ENCODE peak calls at places on chromosome X, in ten cellular contexts. One of them, this sample, is unnamed. For H3K36me3, the result is how much of the 10 kb centered on the place peaks cover.

GRCh38 chrX:143754183-143754582 is 33.6 kb upstream of the SPANXN2 start:
- DNase-seq in tibial artery: no peak
- DNase-seq in MM.1S: no peak
- DNase-seq in GM23248: no peak
- DNase-seq in CD8-positive, alpha-beta T cell: no peak
- DNase-seq in aorta: no peak
- DNase-seq in CD4-positive, alpha-beta memory T cell: no peak
- DNase-seq in mammary epithelial cell: peak
- DNase-seq in endothelial cell of umbilical vein: no peak
- DNase-seq in heart right ventricle: no peak
- DNase-seq in this sample: no peak

GRCh38 chrX:64698317-64698716 is 277.9 kb downstream of the ZC4H2 start:
- DNase-seq in tibial artery: no peak
- DNase-seq in MM.1S: no peak
- DNase-seq in GM23248: no peak
- DNase-seq in CD8-positive, alpha-beta T cell: no peak
- DNase-seq in aorta: no peak
- DNase-seq in CD4-positive, alpha-beta memory T cell: no peak
- DNase-seq in mammary epithelial cell: no peak
- DNase-seq in endothelial cell of umbilical vein: no peak
- DNase-seq in heart right ventricle: no peak
- DNase-seq in this sample: no peak

GRCh38 chrX:317424-318067 is 1.1 kb downstream of the GTPBP6 start:
- DNase-seq in tibial artery: no peak
- DNase-seq in MM.1S: no peak
- DNase-seq in GM23248: peak
- DNase-seq in CD8-positive, alpha-beta T cell: no peak
- DNase-seq in aorta: no peak
- DNase-seq in CD4-positive, alpha-beta memory T cell: no peak
- DNase-seq in mammary epithelial cell: no peak
- DNase-seq in endothelial cell of umbilical vein: no peak
- DNase-seq in heart right ventricle: no peak
- DNase-seq in this sample: no peak

GRCh38 chrX:350148-350533 is 31.5 kb upstream of the GTPBP6 start:
- DNase-seq in tibial artery: no peak
- DNase-seq in MM.1S: no peak
- DNase-seq in GM23248: no peak
- DNase-seq in CD8-positive, alpha-beta T cell: no peak
- DNase-seq in aorta: peak
- DNase-seq in CD4-positive, alpha-beta memory T cell: no peak
- DNase-seq in mammary epithelial cell: no peak
- DNase-seq in endothelial cell of umbilical vein: no peak
- DNase-seq in heart right ventricle: no peak
- DNase-seq in this sample: peak

GRCh38 chrX:110180928-110181310 is 137.0 kb downstream of the AMMECR1 start:
- DNase-seq in tibial artery: no peak
- DNase-seq in MM.1S: no peak
- DNase-seq in GM23248: peak
- DNase-seq in CD8-positive, alpha-beta T cell: no peak
- DNase-seq in aorta: no peak
- DNase-seq in CD4-positive, alpha-beta memory T cell: no peak
- DNase-seq in mammary epithelial cell: peak
- DNase-seq in endothelial cell of umbilical vein: no peak
- DNase-seq in heart right ventricle: no peak
- DNase-seq in this sample: no peak

GRCh38 chrX:115650916-115651315 is 89.9 kb downstream of the PLS3 start:
- DNase-seq in tibial artery: no peak
- DNase-seq in MM.1S: peak
- DNase-seq in GM23248: peak
- DNase-seq in CD8-positive, alpha-beta T cell: no peak
- DNase-seq in aorta: no peak
- DNase-seq in CD4-positive, alpha-beta memory T cell: no peak
- DNase-seq in mammary epithelial cell: peak
- DNase-seq in endothelial cell of umbilical vein: peak
- DNase-seq in heart right ventricle: no peak
- DNase-seq in this sample: no peak

GRCh38 chrX:72621619-72622485 is 49.2 kb upstream of the HDAC8 start:
- DNase-seq in tibial artery: no peak
- DNase-seq in MM.1S: no peak
- DNase-seq in GM23248: peak
- DNase-seq in CD8-positive, alpha-beta T cell: no peak
- DNase-seq in aorta: no peak
- DNase-seq in CD4-positive, alpha-beta memory T cell: no peak
- DNase-seq in mammary epithelial cell: peak
- DNase-seq in endothelial cell of umbilical vein: peak
- DNase-seq in heart right ventricle: no peak
- DNase-seq in this sample: no peak

GRCh38 chrX:2679534-2680485 is 11.3 kb upstream of the CD99 start:
- DNase-seq in tibial artery: no peak
- DNase-seq in MM.1S: no peak
- DNase-seq in GM23248: no peak
- DNase-seq in CD8-positive, alpha-beta T cell: no peak
- DNase-seq in aorta: no peak
- DNase-seq in CD4-positive, alpha-beta memory T cell: no peak
- DNase-seq in mammary epithelial cell: no peak
- DNase-seq in endothelial cell of umbilical vein: peak
- DNase-seq in heart right ventricle: no peak
- DNase-seq in this sample: no peak

GRCh38 chrX:20266810-20267598 is at the start of gene RPS6KA3:
- DNase-seq in tibial artery: peak
- DNase-seq in MM.1S: peak
- DNase-seq in GM23248: peak
- DNase-seq in CD8-positive, alpha-beta T cell: peak
- DNase-seq in aorta: peak
- DNase-seq in CD4-positive, alpha-beta memory T cell: peak
- DNase-seq in mammary epithelial cell: peak
- DNase-seq in endothelial cell of umbilical vein: peak
- DNase-seq in heart right ventricle: peak
- DNase-seq in this sample: peak

GRCh38 chrX:20265726-20266681 is 705 bp downstream of the RPS6KA3 start:
- DNase-seq in tibial artery: peak
- DNase-seq in MM.1S: peak
- DNase-seq in GM23248: peak
- DNase-seq in CD8-positive, alpha-beta T cell: peak
- DNase-seq in aorta: peak
- DNase-seq in CD4-positive, alpha-beta memory T cell: peak
- DNase-seq in mammary epithelial cell: peak
- DNase-seq in endothelial cell of umbilical vein: peak
- DNase-seq in heart right ventricle: peak
- DNase-seq in this sample: peak

GRCh38 chrX:20267599-20267923 is 852 bp upstream of the RPS6KA3 start:
- DNase-seq in tibial artery: no peak
- DNase-seq in MM.1S: no peak
- DNase-seq in GM23248: peak
- DNase-seq in CD8-positive, alpha-beta T cell: no peak
- DNase-seq in aorta: no peak
- DNase-seq in CD4-positive, alpha-beta memory T cell: no peak
- DNase-seq in mammary epithelial cell: no peak
- DNase-seq in endothelial cell of umbilical vein: peak
- DNase-seq in heart right ventricle: no peak
- DNase-seq in this sample: no peak

GRCh38 chrX:20269848-20270556 is 3.3 kb upstream of the RPS6KA3 start:
- DNase-seq in tibial artery: no peak
- DNase-seq in MM.1S: no peak
- DNase-seq in GM23248: no peak
- DNase-seq in CD8-positive, alpha-beta T cell: no peak
- DNase-seq in aorta: no peak
- DNase-seq in CD4-positive, alpha-beta memory T cell: no peak
- DNase-seq in mammary epithelial cell: no peak
- DNase-seq in endothelial cell of umbilical vein: no peak
- DNase-seq in heart right ventricle: no peak
- DNase-seq in this sample: no peak

GRCh38 chrX:20267924-20268701 is 1.4 kb upstream of the RPS6KA3 start:
- DNase-seq in tibial artery: peak
- DNase-seq in MM.1S: no peak
- DNase-seq in GM23248: no peak
- DNase-seq in CD8-positive, alpha-beta T cell: peak
- DNase-seq in aorta: peak
- DNase-seq in CD4-positive, alpha-beta memory T cell: peak
- DNase-seq in mammary epithelial cell: no peak
- DNase-seq in endothelial cell of umbilical vein: peak
- DNase-seq in heart right ventricle: peak
- DNase-seq in this sample: peak
- H3K4me3 ChIP-seq in tibial artery: peak
- H3K4me3 ChIP-seq in MM.1S: peak
- H3K4me3 ChIP-seq in GM23248: peak
- H3K4me3 ChIP-seq in CD8-positive, alpha-beta T cell: no peak
- H3K4me3 ChIP-seq in aorta: no peak
- H3K4me3 ChIP-seq in CD4-positive, alpha-beta memory T cell: no peak
- H3K4me3 ChIP-seq in mammary epithelial cell: peak
- H3K4me3 ChIP-seq in endothelial cell of umbilical vein: peak
- H3K4me3 ChIP-seq in heart right ventricle: peak
- H3K4me3 ChIP-seq in this sample: peak

GRCh38 chrX:153700967-153701366 is 13.2 kb downstream of the SLC6A8 start:
- DNase-seq in tibial artery: no peak
- DNase-seq in MM.1S: no peak
- DNase-seq in GM23248: no peak
- DNase-seq in CD8-positive, alpha-beta T cell: no peak
- DNase-seq in aorta: no peak
- DNase-seq in CD4-positive, alpha-beta memory T cell: no peak
- DNase-seq in mammary epithelial cell: no peak
- DNase-seq in endothelial cell of umbilical vein: no peak
- DNase-seq in heart right ventricle: no peak
- DNase-seq in this sample: no peak

GRCh38 chrX:153703036-153703370 is 15.3 kb downstream of the SLC6A8 start:
- DNase-seq in tibial artery: no peak
- DNase-seq in MM.1S: no peak
- DNase-seq in GM23248: no peak
- DNase-seq in CD8-positive, alpha-beta T cell: no peak
- DNase-seq in aorta: no peak
- DNase-seq in CD4-positive, alpha-beta memory T cell: no peak
- DNase-seq in mammary epithelial cell: no peak
- DNase-seq in endothelial cell of umbilical vein: no peak
- DNase-seq in heart right ventricle: peak
- DNase-seq in this sample: peak

GRCh38 chrX:153702350-153703035 is 14.8 kb downstream of the SLC6A8 start:
- DNase-seq in tibial artery: no peak
- DNase-seq in MM.1S: no peak
- DNase-seq in GM23248: no peak
- DNase-seq in CD8-positive, alpha-beta T cell: no peak
- DNase-seq in aorta: no peak
- DNase-seq in CD4-positive, alpha-beta memory T cell: no peak
- DNase-seq in mammary epithelial cell: no peak
- DNase-seq in endothelial cell of umbilical vein: peak
- DNase-seq in heart right ventricle: no peak
- DNase-seq in this sample: no peak

GRCh38 chrX:153700376-153700945 is 12.7 kb downstream of the SLC6A8 start:
- DNase-seq in tibial artery: no peak
- DNase-seq in MM.1S: no peak
- DNase-seq in GM23248: no peak
- DNase-seq in CD8-positive, alpha-beta T cell: no peak
- DNase-seq in aorta: no peak
- DNase-seq in CD4-positive, alpha-beta memory T cell: no peak
- DNase-seq in mammary epithelial cell: no peak
- DNase-seq in endothelial cell of umbilical vein: no peak
- DNase-seq in heart right ventricle: no peak
- DNase-seq in this sample: peak

DNA sequence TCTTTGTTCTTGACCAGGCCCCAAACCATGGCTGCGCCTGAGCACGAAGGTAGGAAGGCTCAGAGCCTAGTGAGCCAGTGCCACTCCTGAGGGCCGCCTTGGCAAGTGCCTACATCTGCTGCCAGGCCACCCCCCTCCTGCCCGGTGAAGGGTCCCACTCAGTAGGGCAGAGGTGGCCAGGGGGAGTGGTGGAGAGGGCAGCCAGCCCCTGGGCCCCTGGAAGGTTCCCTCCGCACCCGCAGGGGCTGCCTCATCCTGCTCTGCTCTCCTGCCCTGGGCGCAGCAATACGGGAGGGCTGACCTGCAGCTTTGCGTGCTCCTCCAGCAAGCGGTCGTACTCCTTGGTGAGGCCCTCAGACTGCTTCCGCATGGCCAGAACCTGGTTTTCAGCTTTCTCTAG is 14.0 kb downstream of the SLC6A8 start:
- DNase-seq in tibial artery: no peak
- DNase-seq in MM.1S: no peak
- DNase-seq in GM23248: no peak
- DNase-seq in CD8-positive, alpha-beta T cell: no peak
- DNase-seq in aorta: no peak
- DNase-seq in CD4-positive, alpha-beta memory T cell: no peak
- DNase-seq in mammary epithelial cell: no peak
- DNase-seq in endothelial cell of umbilical vein: no peak
- DNase-seq in heart right ventricle: no peak
- DNase-seq in this sample: no peak
- H3K36me3 ChIP-seq in tibial artery: under half
- H3K36me3 ChIP-seq in MM.1S: under half
- H3K36me3 ChIP-seq in GM23248: under half
- H3K36me3 ChIP-seq in CD8-positive, alpha-beta T cell: under half
- H3K36me3 ChIP-seq in aorta: under half
- H3K36me3 ChIP-seq in CD4-positive, alpha-beta memory T cell: under half
- H3K36me3 ChIP-seq in mammary epithelial cell: under half
- H3K36me3 ChIP-seq in endothelial cell of umbilical vein: under half
- H3K36me3 ChIP-seq in heart right ventricle: under half
- H3K36me3 ChIP-seq in this sample: under half

GRCh38 chrX:139202742-139203410 is 327.7 kb upstream of the F9 start:
- DNase-seq in tibial artery: no peak
- DNase-seq in MM.1S: no peak
- DNase-seq in GM23248: peak
- DNase-seq in CD8-positive, alpha-beta T cell: no peak
- DNase-seq in aorta: no peak
- DNase-seq in CD4-positive, alpha-beta memory T cell: no peak
- DNase-seq in mammary epithelial cell: no peak
- DNase-seq in endothelial cell of umbilical vein: no peak
- DNase-seq in heart right ventricle: no peak
- DNase-seq in this sample: no peak

GRCh38 chrX:139200793-139201192 is 329.7 kb upstream of the F9 start:
- DNase-seq in tibial artery: no peak
- DNase-seq in MM.1S: no peak
- DNase-seq in GM23248: peak
- DNase-seq in CD8-positive, alpha-beta T cell: no peak
- DNase-seq in aorta: no peak
- DNase-seq in CD4-positive, alpha-beta memory T cell: no peak
- DNase-seq in mammary epithelial cell: no peak
- DNase-seq in endothelial cell of umbilical vein: no peak
- DNase-seq in heart right ventricle: no peak
- DNase-seq in this sample: no peak

GRCh38 chrX:139199945-139200344 is 330.6 kb upstream of the F9 start:
- DNase-seq in tibial artery: no peak
- DNase-seq in MM.1S: no peak
- DNase-seq in GM23248: no peak
- DNase-seq in CD8-positive, alpha-beta T cell: no peak
- DNase-seq in aorta: no peak
- DNase-seq in CD4-positive, alpha-beta memory T cell: no peak
- DNase-seq in mammary epithelial cell: no peak
- DNase-seq in endothelial cell of umbilical vein: no peak
- DNase-seq in heart right ventricle: no peak
- DNase-seq in this sample: no peak

GRCh38 chrX:139200346-139200745 is 330.2 kb upstream of the F9 start:
- DNase-seq in tibial artery: no peak
- DNase-seq in MM.1S: no peak
- DNase-seq in GM23248: no peak
- DNase-seq in CD8-positive, alpha-beta T cell: no peak
- DNase-seq in aorta: no peak
- DNase-seq in CD4-positive, alpha-beta memory T cell: no peak
- DNase-seq in mammary epithelial cell: no peak
- DNase-seq in endothelial cell of umbilical vein: no peak
- DNase-seq in heart right ventricle: no peak
- DNase-seq in this sample: no peak

DNA sequence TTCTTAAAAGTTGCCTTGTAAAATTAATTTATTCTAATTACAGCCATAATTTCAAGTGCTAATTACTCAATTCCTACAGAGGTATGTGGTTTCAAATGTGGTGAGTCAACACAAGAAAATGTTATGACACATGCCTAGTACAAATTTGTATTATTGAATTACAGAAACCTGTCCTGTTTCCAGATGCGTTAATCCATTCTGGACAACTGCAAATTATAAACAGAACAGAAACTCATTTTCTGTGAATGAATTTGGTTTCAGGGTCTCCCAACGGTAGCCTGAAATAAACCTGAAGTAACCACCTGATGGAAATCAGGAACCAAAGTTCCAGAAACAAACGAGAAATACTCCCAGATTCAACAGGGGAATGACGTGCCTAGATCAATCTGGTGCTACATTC is 328.6 kb upstream of the F9 start:
- DNase-seq in tibial artery: no peak
- DNase-seq in MM.1S: no peak
- DNase-seq in GM23248: no peak
- DNase-seq in CD8-positive, alpha-beta T cell: no peak
- DNase-seq in aorta: no peak
- DNase-seq in CD4-positive, alpha-beta memory T cell: no peak
- DNase-seq in mammary epithelial cell: no peak
- DNase-seq in endothelial cell of umbilical vein: no peak
- DNase-seq in heart right ventricle: no peak
- DNase-seq in this sample: no peak
- H3K27ac ChIP-seq in tibial artery: no peak
- H3K27ac ChIP-seq in MM.1S: no peak
- H3K27ac ChIP-seq in GM23248: no peak
- H3K27ac ChIP-seq in CD8-positive, alpha-beta T cell: no peak
- H3K27ac ChIP-seq in aorta: no peak
- H3K27ac ChIP-seq in CD4-positive, alpha-beta memory T cell: no peak
- H3K27ac ChIP-seq in mammary epithelial cell: no peak
- H3K27ac ChIP-seq in endothelial cell of umbilical vein: no peak
- H3K27ac ChIP-seq in heart right ventricle: no peak
- H3K27ac ChIP-seq in this sample: peak

GRCh38 chrX:10159069-10159468 is 2.3 kb downstream of the CLCN4 start:
- DNase-seq in tibial artery: no peak
- DNase-seq in MM.1S: no peak
- DNase-seq in GM23248: no peak
- DNase-seq in CD8-positive, alpha-beta T cell: no peak
- DNase-seq in aorta: no peak
- DNase-seq in CD4-positive, alpha-beta memory T cell: no peak
- DNase-seq in mammary epithelial cell: no peak
- DNase-seq in endothelial cell of umbilical vein: no peak
- DNase-seq in heart right ventricle: no peak
- DNase-seq in this sample: no peak
- H3K4me3 ChIP-seq in tibial artery: no peak
- H3K4me3 ChIP-seq in MM.1S: no peak
- H3K4me3 ChIP-seq in GM23248: no peak
- H3K4me3 ChIP-seq in CD8-positive, alpha-beta T cell: no peak
- H3K4me3 ChIP-seq in aorta: no peak
- H3K4me3 ChIP-seq in CD4-positive, alpha-beta memory T cell: no peak
- H3K4me3 ChIP-seq in mammary epithelial cell: no peak
- H3K4me3 ChIP-seq in endothelial cell of umbilical vein: no peak
- H3K4me3 ChIP-seq in heart right ventricle: no peak
- H3K4me3 ChIP-seq in this sample: no peak

This sample was measured in gastrocnemius medialis.